ENCODE peak calls at places on chromosomes 16 and 17, in ten cellular contexts. A, D, C, J, T, Y, O, R, U and M are unnamed samples.
A peak's percentile ranks its signal among the peaks of the same experiment; 100 is the strongest.

GRCh38 chr16:89330177-89330856 is 112.8 kb downstream of the ZNF778 start:
- DNase-seq in J (peak; percentile 43), C (no peak), T (peak; percentile 79), D (no peak), A (no peak), U (no peak), R (peak; percentile 60), Y (no peak), O (no peak), M (no peak)

GRCh38 chr17:9676084-9676483 is 30.8 kb downstream of the USP43 start:
- DNase-seq in Y (no peak), R (peak; percentile 46), U (no peak), J (no peak), D (peak; percentile 16), C (no peak), O (no peak), A (no peak), T (no peak), M (no peak)

GRCh38 chr16:17225551-17225950 is 245.2 kb downstream of the XYLT1 start:
- DNase-seq in T (no peak), U (no peak), R (no peak), C (no peak), J (no peak), D (no peak), A (no peak), Y (no peak), O (no peak), M (no peak)

GRCh38 chr16:84648595-84649510 is 542 bp downstream of the KLHL36 start:
- DNase-seq in O (peak; percentile 84), Y (peak; percentile 48), A (no peak), C (no peak), D (no peak), J (peak; percentile 69), U (peak; percentile 62), T (peak; percentile 32), R (peak; percentile 62), M (peak; percentile 68)

GRCh38 chr16:48112603-48113400 is 43.0 kb downstream of the ABCC12 start:
- DNase-seq in U (no peak), R (no peak), O (no peak), C (no peak), Y (no peak), J (peak; percentile 43), T (no peak), D (no peak), A (no peak), M (no peak)

GRCh38 chr17:1275962-1276736 is 3.3 kb upstream of the TRARG1 start:
- DNase-seq in J (peak; percentile 62), D (peak; percentile 44), U (peak; percentile 84), O (peak; percentile 83), Y (peak; percentile 45), C (no peak), A (no peak), T (no peak), R (peak; percentile 91), M (peak; percentile 81)

GRCh38 chr16:50381679-50382440 is 13.1 kb upstream of the BRD7 start:
- DNase-seq in C (no peak), O (no peak), T (no peak), Y (no peak), D (no peak), U (no peak), A (no peak), J (no peak), R (peak; percentile 66), M (no peak)

GRCh38 chr16:2064368-2064945 is 16.7 kb downstream of the TSC2 start:
- DNase-seq in T (no peak), R (no peak), D (no peak), Y (no peak), A (no peak), C (no peak), U (no peak), J (no peak), O (no peak), M (no peak)

DNA sequence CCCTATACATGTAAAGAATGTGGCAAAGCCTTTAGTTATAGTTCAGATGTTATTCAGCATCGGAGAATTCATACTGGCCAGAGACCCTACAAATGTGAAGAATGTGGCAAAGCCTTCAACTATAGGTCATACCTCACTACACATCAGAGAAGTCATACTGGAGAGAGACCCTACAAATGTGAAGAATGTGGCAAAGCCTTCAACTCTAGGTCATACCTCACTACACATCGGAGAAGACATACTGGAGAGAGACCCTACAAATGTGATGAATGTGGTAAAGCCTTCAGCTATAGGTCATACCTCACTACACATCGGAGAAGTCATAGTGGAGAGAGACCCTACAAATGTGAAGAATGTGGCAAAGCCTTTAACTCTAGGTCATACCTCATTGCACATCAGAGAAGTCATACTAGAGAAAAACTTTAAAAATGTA is 42.5 kb downstream of the ZNF267 start:
- DNase-seq in A (no peak), D (no peak), R (no peak), T (no peak), C (no peak), Y (no peak), J (no peak), O (no peak), U (no peak), M (no peak)
- TF ChIP-seq CTCF in A (no peak), D (no peak), R (no peak), T (no peak), C (no peak), Y (no peak), J (no peak), O (no peak), U (no peak), M (no peak)

GRCh38 chr16:46922239-46922638 is 38.1 kb downstream of the GPT2 start:
- DNase-seq in U (no peak), T (no peak), C (no peak), A (no peak), R (no peak), O (no peak), D (no peak), J (no peak), Y (no peak), M (no peak)

GRCh38 chr16:46918400-46918799 is 34.2 kb downstream of the GPT2 start:
- DNase-seq in U (no peak), C (no peak), J (no peak), A (no peak), O (no peak), Y (no peak), R (no peak), D (no peak), T (no peak), M (no peak)

GRCh38 chr16:46916980-46917379 is 32.8 kb downstream of the GPT2 start:
- DNase-seq in D (no peak), R (no peak), Y (no peak), U (no peak), J (no peak), O (no peak), A (no peak), C (no peak), T (no peak), M (no peak)

GRCh38 chr16:46920402-46921068 is 36.4 kb downstream of the GPT2 start:
- DNase-seq in R (no peak), T (no peak), O (no peak), D (no peak), J (no peak), Y (peak; percentile 83), C (no peak), A (no peak), U (no peak), M (peak; percentile 17)

DNA sequence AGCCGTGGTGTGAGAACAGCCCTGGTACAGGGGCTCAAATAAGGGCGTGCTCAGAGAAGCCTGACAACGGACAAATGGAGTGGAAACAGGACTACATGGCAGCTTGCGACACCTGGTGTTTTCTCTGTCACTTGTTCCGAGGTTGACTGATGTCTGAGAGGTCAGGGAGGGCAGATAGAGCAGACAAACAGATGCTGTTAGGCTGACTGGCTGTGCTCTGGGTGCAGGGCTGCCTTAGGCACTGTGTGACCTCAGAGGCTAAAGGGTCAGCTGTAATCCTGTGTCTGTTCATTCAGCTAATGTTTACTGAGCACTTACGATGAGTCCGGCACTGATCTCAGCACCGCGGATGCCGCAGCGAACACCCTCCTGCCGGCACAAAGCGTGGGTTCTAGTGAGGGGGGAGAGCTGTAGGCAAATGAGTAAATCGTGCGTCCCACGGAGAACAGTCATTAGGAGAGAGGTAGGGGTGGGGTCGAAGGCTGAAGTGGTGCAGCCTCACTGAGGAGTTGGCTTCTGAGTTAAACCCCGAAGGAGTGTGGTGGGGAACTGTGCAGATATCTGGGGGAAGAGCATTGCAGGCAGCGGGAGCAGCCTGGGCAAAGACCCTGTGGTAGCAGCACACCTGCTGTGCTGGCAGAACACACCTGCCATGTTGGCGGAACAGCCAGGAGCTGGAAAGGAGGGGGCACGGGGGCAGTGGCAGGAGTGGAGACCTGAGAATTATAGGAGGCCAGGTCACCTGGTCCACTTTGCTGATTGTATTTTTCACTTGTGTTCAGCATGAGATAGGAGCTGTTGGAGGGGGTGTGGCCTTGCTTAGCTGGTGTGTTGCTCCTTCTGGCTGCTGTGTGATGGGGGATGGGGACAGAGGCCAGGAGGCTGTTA is 35.0 kb downstream of the GPT2 start:
- DNase-seq in Y (no peak), C (no peak), T (no peak), D (no peak), J (no peak), U (no peak), R (no peak), O (peak; percentile 86), A (no peak), M (peak; percentile 50)
- TF ChIP-seq CTCF in Y (no peak), C (peak; percentile 15), T (no peak), D (no peak), J (no peak), U (no peak), R (no peak), O (peak; percentile 49), A (no peak), M (no peak)

DNA sequence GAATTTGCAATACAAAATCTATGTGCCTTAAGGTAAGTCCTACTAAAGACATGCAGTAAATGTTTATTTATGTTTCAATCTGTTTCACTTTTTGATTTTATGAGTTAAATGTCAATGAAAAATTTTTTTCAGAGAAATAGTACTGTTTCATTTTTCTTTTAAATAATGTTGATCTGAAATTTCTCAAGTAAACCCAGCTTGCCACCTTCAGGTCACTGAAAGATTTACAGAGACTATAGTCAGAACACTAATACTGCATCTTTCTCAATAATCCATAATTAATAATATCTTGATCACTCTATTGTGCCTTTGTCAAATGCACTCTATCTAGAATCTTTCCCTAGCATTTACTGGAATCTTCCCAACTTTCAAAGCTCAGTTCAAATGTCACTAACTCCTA is 6.5 kb upstream of the DHX40 start:
- DNase-seq in C (no peak), O (no peak), J (no peak), R (peak; percentile 11), Y (no peak), D (peak; percentile 40), A (no peak), T (no peak), U (no peak), M (no peak)
- TF ChIP-seq CTCF in C (peak; percentile 57), O (peak; percentile 3), J (peak; percentile 29), R (peak; percentile 41), Y (no peak), D (peak; percentile 44), A (peak; percentile 41), T (no peak), U (no peak), M (no peak)

GRCh38 chr17:38334480-38335364 is 9.0 kb downstream of the GPR179 start:
- DNase-seq in D (no peak), J (no peak), U (no peak), C (no peak), A (no peak), R (no peak), Y (no peak), O (no peak), T (no peak), M (no peak)

GRCh38 chr17:38336838-38337237 is 6.9 kb downstream of the GPR179 start:
- DNase-seq in C (no peak), T (no peak), A (no peak), J (no peak), O (no peak), D (no peak), U (no peak), Y (no peak), R (no peak), M (no peak)

GRCh38 chr17:38332735-38333134 is 11.0 kb downstream of the GPR179 start:
- DNase-seq in C (no peak), R (no peak), J (no peak), D (no peak), U (no peak), A (no peak), Y (no peak), O (no peak), T (no peak), M (no peak)

GRCh38 chr17:38330941-38331411 is 12.8 kb downstream of the GPR179 start:
- DNase-seq in D (no peak), Y (no peak), T (no peak), R (no peak), A (no peak), U (no peak), O (no peak), J (no peak), C (no peak), M (no peak)

DNA sequence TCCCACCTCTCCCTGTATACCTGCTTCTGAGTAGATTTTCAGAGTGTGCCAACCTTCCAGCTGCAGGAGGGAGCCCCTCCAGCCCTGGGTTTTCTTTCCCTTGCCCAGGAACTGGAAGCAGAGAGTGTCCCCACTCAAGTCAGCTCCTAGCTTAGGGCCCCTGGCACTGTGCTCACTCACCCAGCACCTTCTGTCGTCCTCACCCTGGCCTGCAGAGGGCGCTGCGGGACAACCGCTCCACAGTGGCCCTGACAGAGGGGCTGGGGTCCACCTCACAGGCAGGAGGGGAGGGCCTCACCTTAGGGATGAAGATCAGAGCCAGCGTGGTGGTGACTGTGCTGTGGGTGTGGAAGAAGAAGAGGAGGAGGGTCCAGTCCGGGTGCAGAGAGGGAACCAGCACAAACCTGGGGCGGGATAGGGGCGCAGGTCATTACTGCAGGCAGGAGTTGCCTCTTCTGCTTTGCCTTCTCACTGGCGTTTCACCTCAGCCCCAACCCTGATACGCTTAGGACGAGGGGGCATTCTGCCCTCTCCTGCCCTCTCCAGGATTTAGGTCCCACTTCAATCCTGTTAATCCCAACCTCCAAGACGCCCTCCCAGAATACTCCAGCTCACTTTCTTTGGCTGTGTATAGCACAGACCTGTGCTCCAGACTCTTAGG is 10.0 kb downstream of the GPR179 start:
- DNase-seq in A (no peak), O (peak; percentile 68), T (no peak), D (no peak), J (no peak), Y (no peak), R (peak; percentile 91), U (no peak), C (no peak), M (peak; percentile 81)
- TF ChIP-seq CTCF in A (peak; percentile 81), O (peak; percentile 71), T (peak; percentile 75), D (peak; percentile 76), J (peak; percentile 51), Y (no peak), R (peak; percentile 99), U (peak; percentile 26), C (peak; percentile 75), M (peak; percentile 65)